ENCODE peak calls at places on chromosomes 7 and 10, in nine cellular contexts. N is pancreas; L is AG04449; C is iPS DF 6.9; G is NCI-H446; Z is tibial nerve; F is naive thymus-derived CD8-positive, alpha-beta T cell; B is fibroblast of the conjunctiva; W is activated CD4-positive, alpha-beta T cell treated with anti-CD3 and anti-CD28 coated beads, Interleukin-2, amount 50 U/mL, for 24 hours. S is an unnamed sample.

GRCh38 chr10:63434866-63435854 is 30.6 kb downstream of the JMJD1C start:
- DNase-seq in L (no peak), W (no peak), F (no peak), B (no peak), C (no peak), N (no peak), G (no peak), Z (no peak), S (no peak)

GRCh38 chr7:141317033-141317585 is 234.1 kb upstream of the AGK start:
- DNase-seq in B (no peak), F (no peak), W (no peak), Z (no peak), N (no peak), C (no peak), G (no peak), L (no peak), S (no peak)

GRCh38 chr10:50561816-50562215 is 61.9 kb downstream of the SGMS1 start:
- DNase-seq in B (no peak), Z (no peak), C (no peak), G (no peak), N (peak), F (peak), W (no peak), L (no peak), S (no peak)

GRCh38 chr10:94183666-94184264 is 179.0 kb downstream of the NOC3L start:
- DNase-seq in L (peak), W (no peak), N (no peak), C (no peak), G (no peak), F (no peak), B (peak), Z (no peak), S (no peak)

GRCh38 chr10:76456190-76456589 is 1024.8 kb downstream of the LRMDA start:
- DNase-seq in N (no peak), G (no peak), C (no peak), B (no peak), Z (no peak), W (no peak), F (no peak), L (no peak), S (no peak)

GRCh38 chr10:102550636-102551210 is 47.0 kb downstream of the SUFU start:
- DNase-seq in B (no peak), N (no peak), F (no peak), W (no peak), C (no peak), G (no peak), L (no peak), Z (no peak), S (no peak)

GRCh38 chr7:80379034-80379433 is 132.8 kb downstream of the GNAT3 start:
- DNase-seq in C (no peak), Z (no peak), W (no peak), B (peak), N (no peak), G (no peak), L (no peak), F (no peak), S (no peak)

GRCh38 chr10:123578721-123579120 is 87.4 kb upstream of the GPR26 start:
- DNase-seq in G (no peak), Z (no peak), W (no peak), B (no peak), C (no peak), L (no peak), N (no peak), F (no peak), S (no peak)

GRCh38 chr10:15518256-15518655 is 147.2 kb upstream of the FAM171A1 start:
- DNase-seq in N (no peak), L (no peak), F (no peak), Z (no peak), C (no peak), B (no peak), G (no peak), W (no peak), S (no peak)